ENCODE peak calls at places on chromosomes 11 and 22, in seven cellular contexts. One of them, this sample, is unnamed.

GRCh38 chr11:19772480-19772879 is 59.8 kb downstream of the NAV2 start:
- DNase-seq in activated CD8-positive, alpha-beta memory T cell treated with anti-CD3 and anti-CD28 coated beads for 48 hours: no peak
- DNase-seq in activated CD4-positive, alpha-beta T cell treated with anti-CD3 and anti-CD28 coated beads, Interleukin-2, amount 50 U/mL, for 4 hours: no peak
- DNase-seq in nucleus accumbens: no peak
- DNase-seq in T-helper 22 cell: no peak
- DNase-seq in Right ventricle myocardium superior: no peak
- DNase-seq in GM19239: no peak
- DNase-seq in this sample: no peak

GRCh38 chr11:16036218-16036617 is 320.1 kb downstream of the SOX6 start:
- DNase-seq in GM19239: no peak
- DNase-seq in activated CD4-positive, alpha-beta T cell treated with anti-CD3 and anti-CD28 coated beads, Interleukin-2, amount 50 U/mL, for 4 hours: no peak
- DNase-seq in activated CD8-positive, alpha-beta memory T cell treated with anti-CD3 and anti-CD28 coated beads for 48 hours: no peak
- DNase-seq in nucleus accumbens: no peak
- DNase-seq in Right ventricle myocardium superior: no peak
- DNase-seq in T-helper 22 cell: no peak
- DNase-seq in this sample: no peak

GRCh38 chr11:79243412-79244174 is 197.2 kb downstream of the TENM4 start:
- DNase-seq in Right ventricle myocardium superior: no peak
- DNase-seq in activated CD4-positive, alpha-beta T cell treated with anti-CD3 and anti-CD28 coated beads, Interleukin-2, amount 50 U/mL, for 4 hours: no peak
- DNase-seq in GM19239: no peak
- DNase-seq in activated CD8-positive, alpha-beta memory T cell treated with anti-CD3 and anti-CD28 coated beads for 48 hours: no peak
- DNase-seq in T-helper 22 cell: no peak
- DNase-seq in nucleus accumbens: no peak
- DNase-seq in this sample: peak

GRCh38 chr11:8652140-8652539 is 30.3 kb downstream of the TRIM66 start:
- DNase-seq in activated CD8-positive, alpha-beta memory T cell treated with anti-CD3 and anti-CD28 coated beads for 48 hours: no peak
- DNase-seq in nucleus accumbens: no peak
- DNase-seq in T-helper 22 cell: no peak
- DNase-seq in activated CD4-positive, alpha-beta T cell treated with anti-CD3 and anti-CD28 coated beads, Interleukin-2, amount 50 U/mL, for 4 hours: no peak
- DNase-seq in GM19239: no peak
- DNase-seq in Right ventricle myocardium superior: no peak
- DNase-seq in this sample: no peak

GRCh38 chr22:25077964-25078363 is 121.7 kb upstream of the CRYBB3 start:
- DNase-seq in Right ventricle myocardium superior: no peak
- DNase-seq in activated CD8-positive, alpha-beta memory T cell treated with anti-CD3 and anti-CD28 coated beads for 48 hours: no peak
- DNase-seq in activated CD4-positive, alpha-beta T cell treated with anti-CD3 and anti-CD28 coated beads, Interleukin-2, amount 50 U/mL, for 4 hours: no peak
- DNase-seq in nucleus accumbens: no peak
- DNase-seq in T-helper 22 cell: no peak
- DNase-seq in GM19239: no peak
- DNase-seq in this sample: no peak

GRCh38 chr11:3162410-3163240 is 2.5 kb downstream of the OSBPL5 start:
- DNase-seq in activated CD4-positive, alpha-beta T cell treated with anti-CD3 and anti-CD28 coated beads, Interleukin-2, amount 50 U/mL, for 4 hours: no peak
- DNase-seq in T-helper 22 cell: no peak
- DNase-seq in nucleus accumbens: no peak
- DNase-seq in Right ventricle myocardium superior: peak
- DNase-seq in GM19239: no peak
- DNase-seq in activated CD8-positive, alpha-beta memory T cell treated with anti-CD3 and anti-CD28 coated beads for 48 hours: no peak
- DNase-seq in this sample: no peak

GRCh38 chr11:85717360-85717927 is 31.4 kb upstream of the CCDC89 start:
- DNase-seq in Right ventricle myocardium superior: no peak
- DNase-seq in nucleus accumbens: no peak
- DNase-seq in GM19239: no peak
- DNase-seq in activated CD8-positive, alpha-beta memory T cell treated with anti-CD3 and anti-CD28 coated beads for 48 hours: no peak
- DNase-seq in activated CD4-positive, alpha-beta T cell treated with anti-CD3 and anti-CD28 coated beads, Interleukin-2, amount 50 U/mL, for 4 hours: no peak
- DNase-seq in T-helper 22 cell: no peak
- DNase-seq in this sample: no peak

GRCh38 chr22:38735465-38736256 is 20.1 kb downstream of the SUN2 start:
- DNase-seq in Right ventricle myocardium superior: peak
- DNase-seq in activated CD4-positive, alpha-beta T cell treated with anti-CD3 and anti-CD28 coated beads, Interleukin-2, amount 50 U/mL, for 4 hours: no peak
- DNase-seq in T-helper 22 cell: no peak
- DNase-seq in GM19239: no peak
- DNase-seq in activated CD8-positive, alpha-beta memory T cell treated with anti-CD3 and anti-CD28 coated beads for 48 hours: no peak
- DNase-seq in nucleus accumbens: peak
- DNase-seq in this sample: no peak

GRCh38 chr11:116808262-116809175 is 14.6 kb downstream of the APOA4 start:
- DNase-seq in Right ventricle myocardium superior: no peak
- DNase-seq in nucleus accumbens: no peak
- DNase-seq in activated CD8-positive, alpha-beta memory T cell treated with anti-CD3 and anti-CD28 coated beads for 48 hours: no peak
- DNase-seq in activated CD4-positive, alpha-beta T cell treated with anti-CD3 and anti-CD28 coated beads, Interleukin-2, amount 50 U/mL, for 4 hours: no peak
- DNase-seq in T-helper 22 cell: no peak
- DNase-seq in GM19239: no peak
- DNase-seq in this sample: no peak

GRCh38 chr11:90252053-90252452 is 29.2 kb upstream of the CHORDC1 start:
- DNase-seq in Right ventricle myocardium superior: no peak
- DNase-seq in nucleus accumbens: no peak
- DNase-seq in GM19239: no peak
- DNase-seq in activated CD4-positive, alpha-beta T cell treated with anti-CD3 and anti-CD28 coated beads, Interleukin-2, amount 50 U/mL, for 4 hours: no peak
- DNase-seq in activated CD8-positive, alpha-beta memory T cell treated with anti-CD3 and anti-CD28 coated beads for 48 hours: no peak
- DNase-seq in T-helper 22 cell: no peak
- DNase-seq in this sample: no peak

GRCh38 chr11:100354736-100355135 is 332.4 kb upstream of the ARHGAP42 start:
- DNase-seq in T-helper 22 cell: no peak
- DNase-seq in activated CD4-positive, alpha-beta T cell treated with anti-CD3 and anti-CD28 coated beads, Interleukin-2, amount 50 U/mL, for 4 hours: no peak
- DNase-seq in nucleus accumbens: no peak
- DNase-seq in Right ventricle myocardium superior: no peak
- DNase-seq in GM19239: no peak
- DNase-seq in activated CD8-positive, alpha-beta memory T cell treated with anti-CD3 and anti-CD28 coated beads for 48 hours: no peak
- DNase-seq in this sample: no peak

GRCh38 chr11:11345099-11345498 is 8.0 kb downstream of the CSNK2A3 start:
- DNase-seq in activated CD8-positive, alpha-beta memory T cell treated with anti-CD3 and anti-CD28 coated beads for 48 hours: no peak
- DNase-seq in nucleus accumbens: no peak
- DNase-seq in Right ventricle myocardium superior: no peak
- DNase-seq in T-helper 22 cell: no peak
- DNase-seq in GM19239: no peak
- DNase-seq in activated CD4-positive, alpha-beta T cell treated with anti-CD3 and anti-CD28 coated beads, Interleukin-2, amount 50 U/mL, for 4 hours: no peak
- DNase-seq in this sample: no peak

GRCh38 chr11:13110929-13111812 is 102.1 kb downstream of the RASSF10 start:
- DNase-seq in activated CD4-positive, alpha-beta T cell treated with anti-CD3 and anti-CD28 coated beads, Interleukin-2, amount 50 U/mL, for 4 hours: no peak
- DNase-seq in activated CD8-positive, alpha-beta memory T cell treated with anti-CD3 and anti-CD28 coated beads for 48 hours: no peak
- DNase-seq in GM19239: no peak
- DNase-seq in nucleus accumbens: no peak
- DNase-seq in Right ventricle myocardium superior: no peak
- DNase-seq in T-helper 22 cell: no peak
- DNase-seq in this sample: no peak

GRCh38 chr11:111631666-111632039 is 29.4 kb downstream of the SIK2 start:
- DNase-seq in activated CD8-positive, alpha-beta memory T cell treated with anti-CD3 and anti-CD28 coated beads for 48 hours: no peak
- DNase-seq in activated CD4-positive, alpha-beta T cell treated with anti-CD3 and anti-CD28 coated beads, Interleukin-2, amount 50 U/mL, for 4 hours: no peak
- DNase-seq in T-helper 22 cell: no peak
- DNase-seq in nucleus accumbens: no peak
- DNase-seq in GM19239: no peak
- DNase-seq in Right ventricle myocardium superior: no peak
- DNase-seq in this sample: no peak